ENCODE peak calls at places on chromosomes 3 and 15, in eight cellular contexts. J, H, I, V, X, C, L and K are unnamed samples.

GRCh38 chr3:148694116-148694515 is 3.6 kb upstream of the AGTR1 start:
- DNase-seq in J (no peak), H (no peak), I (no peak), V (no peak), X (no peak), C (no peak), L (no peak), K (no peak)

GRCh38 chr3:37477275-37477674 is 302.9 kb upstream of the LRRFIP2 start:
- DNase-seq in J (no peak), H (no peak), I (no peak), V (no peak), X (no peak), C (no peak), L (no peak), K (no peak)

GRCh38 chr3:100706365-100706764 is 2.9 kb upstream of the TFG start:
- DNase-seq in J (no peak), H (no peak), I (no peak), V (no peak), X (no peak), C (no peak), L (no peak), K (no peak)

GRCh38 chr15:77004189-77004588 is 9.3 kb downstream of the PSTPIP1 start:
- DNase-seq in J (no peak), H (no peak), I (no peak), V (no peak), X (no peak), C (no peak), L (no peak), K (no peak)

GRCh38 chr3:12350151-12350813 is 61.4 kb downstream of the PPARG start:
- DNase-seq in J (no peak), H (no peak), I (no peak), V (no peak), X (no peak), C (no peak), L (no peak), K (no peak)

GRCh38 chr3:49723301-49723630 is 485 bp downstream of the GMPPB start:
- DNase-seq in J (no peak), H (peak; percentile 69), I (no peak), V (no peak), X (peak; percentile 69), C (no peak), L (peak; percentile 46), K (no peak)

GRCh38 chr15:37084602-37085001 is 15.7 kb downstream of the MEIS2 start:
- DNase-seq in J (no peak), H (peak; percentile 15), I (no peak), V (no peak), X (no peak), C (no peak), L (no peak), K (no peak)

GRCh38 chr3:131026321-131027151 is at the start of the genes ASTE1 and NEK11:
- DNase-seq in J (peak; percentile 72), H (peak; percentile 97), I (peak; percentile 92), V (peak; percentile 73), X (peak; percentile 92), C (peak; percentile 47), L (peak; percentile 93), K (peak; percentile 41)

GRCh38 chr3:142237891-142238290 is 12.5 kb upstream of the GK5 start:
- DNase-seq in J (no peak), H (no peak), I (no peak), V (no peak), X (no peak), C (no peak), L (no peak), K (no peak)

GRCh38 chr3:190252080-190252479 is 70.2 kb downstream of the CLDN1 start:
- DNase-seq in J (no peak), H (no peak), I (no peak), V (no peak), X (no peak), C (no peak), L (no peak), K (no peak)

GRCh38 chr3:60764870-60765269 is 486.4 kb downstream of the FHIT start:
- DNase-seq in J (no peak), H (no peak), I (no peak), V (no peak), X (no peak), C (no peak), L (no peak), K (no peak)

GRCh38 chr3:153768559-153769469 is 352.4 kb upstream of the ARHGEF26 start:
- DNase-seq in J (no peak), H (peak; percentile 59), I (peak; percentile 29), V (peak; percentile 21), X (peak; percentile 81), C (no peak), L (peak; percentile 45), K (no peak)

GRCh38 chr3:14391033-14391432 is 11.4 kb upstream of the SLC6A6 start:
- DNase-seq in J (no peak), H (no peak), I (no peak), V (no peak), X (no peak), C (no peak), L (no peak), K (no peak)

GRCh38 chr3:196181127-196181546 is 30.1 kb downstream of the ZDHHC19 start:
- DNase-seq in J (no peak), H (no peak), I (no peak), V (no peak), X (no peak), C (no peak), L (no peak), K (no peak)

GRCh38 chr3:128807186-128807830 is 72.1 kb upstream of the ACAD9 start:
- DNase-seq in J (no peak), H (no peak), I (no peak), V (no peak), X (no peak), C (no peak), L (no peak), K (no peak)